ENCODE peak calls at places on chromosomes 12 and 14, in seven cellular contexts. X is NCI-H748 treated with DMSO at 0.1 percent for 48 hours; S is mesothelial cell of epicardium; Z is psoas muscle; M is left lung; B is activated CD4-positive, alpha-beta memory T cell treated with anti-CD3 and anti-CD28 coated beads for 36 hours; D is ascending aorta. Y is an unnamed sample.

GRCh38 chr12:6620137-6620884 is 13.1 kb upstream of the CHD4 start:
- DNase-seq in X (no peak), S (no peak), Z (peak; percentile 64), M (peak; percentile 56), B (peak; percentile 68), D (no peak), Y (peak; percentile 76)

GRCh38 chr14:86321151-86321550 is 791.2 kb downstream of the FLRT2 start:
- DNase-seq in X (peak; percentile 23), S (no peak), Z (no peak), M (no peak), B (no peak), D (no peak), Y (no peak)

GRCh38 chr12:44571031-44571550 is 305.0 kb downstream of the NELL2 start:
- DNase-seq in X (no peak), S (no peak), Z (no peak), M (no peak), B (no peak), D (no peak), Y (no peak)

GRCh38 chr14:51395361-51395849 is 155.4 kb downstream of the TMX1 start:
- DNase-seq in X (no peak), S (no peak), Z (peak; percentile 75), M (no peak), B (no peak), D (no peak), Y (no peak)

GRCh38 chr12:115404761-115405470 is 720.9 kb upstream of the TBX3 start:
- DNase-seq in X (no peak), S (no peak), Z (no peak), M (no peak), B (no peak), D (no peak), Y (no peak)

GRCh38 chr14:93173943-93174395 is 10.7 kb downstream of the MOAP1 start:
- DNase-seq in X (no peak), S (no peak), Z (no peak), M (peak; percentile 19), B (peak; percentile 43), D (peak; percentile 52), Y (no peak)

GRCh38 chr14:31125231-31125630 is 82.4 kb downstream of the HECTD1 start:
- DNase-seq in X (no peak), S (no peak), Z (no peak), M (no peak), B (no peak), D (no peak), Y (no peak)

GRCh38 chr12:3568695-3569094 is 77.7 kb downstream of the PRMT8 start:
- DNase-seq in X (no peak), S (no peak), Z (no peak), M (no peak), B (no peak), D (no peak), Y (no peak)

GRCh38 chr12:4025420-4026358 is 152.5 kb upstream of the PARP11 start:
- DNase-seq in X (no peak), S (no peak), Z (no peak), M (no peak), B (no peak), D (no peak), Y (no peak)

GRCh38 chr12:107129315-107129930 is 36.1 kb upstream of the CRY1 start:
- DNase-seq in X (no peak), S (no peak), Z (no peak), M (no peak), B (no peak), D (no peak), Y (no peak)

GRCh38 chr14:101950100-101950499 is 14.3 kb upstream of the DYNC1H1 start:
- DNase-seq in X (no peak), S (no peak), Z (no peak), M (no peak), B (no peak), D (no peak), Y (no peak)

GRCh38 chr12:79374543-79374942 is 316.2 kb downstream of the PAWR start:
- DNase-seq in X (no peak), S (no peak), Z (no peak), M (no peak), B (no peak), D (no peak), Y (no peak)

GRCh38 chr14:102966256-102966655 is 43.8 kb downstream of the AMN start:
- DNase-seq in X (no peak), S (no peak), Z (no peak), M (no peak), B (no peak), D (no peak), Y (no peak)

GRCh38 chr14:98182385-98183055 is 1089.5 kb downstream of the BCL11B start:
- DNase-seq in X (no peak), S (no peak), Z (no peak), M (no peak), B (peak; percentile 82), D (no peak), Y (no peak)

GRCh38 chr14:34971381-34971780 is 11.4 kb upstream of the SRP54 start:
- DNase-seq in X (no peak), S (no peak), Z (no peak), M (no peak), B (no peak), D (no peak), Y (no peak)

GRCh38 chr12:93290391-93290790 is 87.3 kb upstream of the NUDT4 start:
- DNase-seq in X (no peak), S (no peak), Z (no peak), M (no peak), B (no peak), D (no peak), Y (no peak)

GRCh38 chr12:123141615-123142517 is 9.0 kb downstream of the PITPNM2 start:
- DNase-seq in X (no peak), S (no peak), Z (no peak), M (peak; percentile 72), B (no peak), D (peak; percentile 84), Y (no peak)

GRCh38 chr12:7411343-7411742 is 32.6 kb downstream of the CD163L1 start:
- DNase-seq in X (no peak), S (no peak), Z (no peak), M (no peak), B (no peak), D (no peak), Y (no peak)

GRCh38 chr12:114430306-114430705 is 24.4 kb upstream of the TBX5 start:
- DNase-seq in X (no peak), S (no peak), Z (no peak), M (no peak), B (no peak), D (no peak), Y (no peak)

GRCh38 chr12:32476446-32476845 is 77.1 kb downstream of the FGD4 start:
- DNase-seq in X (no peak), S (no peak), Z (no peak), M (peak; percentile 44), B (no peak), D (no peak), Y (no peak)

GRCh38 chr12:116368196-116369194 is 91.0 kb upstream of the MED13L start:
- DNase-seq in X (no peak), S (no peak), Z (no peak), M (peak; percentile 70), B (no peak), D (no peak), Y (no peak)

GRCh38 chr12:1324900-1325299 is 269.5 kb downstream of the FBXL14 start:
- DNase-seq in X (no peak), S (no peak), Z (no peak), M (no peak), B (no peak), D (no peak), Y (no peak)

GRCh38 chr14:94342334-94342934 is 19.3 kb upstream of the SERPINA6 start:
- DNase-seq in X (peak; percentile 7), S (no peak), Z (peak; percentile 76), M (peak; percentile 89), B (peak; percentile 80), D (peak; percentile 89), Y (no peak)

GRCh38 chr12:99455350-99456037 is 192.1 kb upstream of the GARIN6 start:
- DNase-seq in X (no peak), S (no peak), Z (no peak), M (no peak), B (no peak), D (no peak), Y (no peak)

GRCh38 chr12:49684310-49684854 is 22.8 kb downstream of the FMNL3 start:
- DNase-seq in X (no peak), S (no peak), Z (no peak), M (no peak), B (no peak), D (no peak), Y (no peak)

GRCh38 chr12:104599985-104600712 is 143.4 kb downstream of the CHST11 start:
- DNase-seq in X (no peak), S (no peak), Z (no peak), M (no peak), B (no peak), D (no peak), Y (no peak)

GRCh38 chr12:93572712-93573551 is 457 bp downstream of the SOCS2 start:
- DNase-seq in X (peak; percentile 18), S (peak; percentile 35), Z (peak; percentile 67), M (peak; percentile 42), B (peak; percentile 45), D (no peak), Y (peak; percentile 41)

GRCh38 chr12:81610955-81611889 is 147.9 kb downstream of the PPFIA2 start:
- DNase-seq in X (peak; percentile 12), S (no peak), Z (no peak), M (no peak), B (no peak), D (no peak), Y (no peak)

GRCh38 chr14:90500665-90501370 is 104.0 kb downstream of the CALM1 start:
- DNase-seq in X (no peak), S (no peak), Z (peak; percentile 44), M (peak; percentile 23), B (no peak), D (no peak), Y (no peak)

GRCh38 chr12:131941987-131942341 is 7.8 kb upstream of the EP400 start:
- DNase-seq in X (no peak), S (no peak), Z (no peak), M (no peak), B (no peak), D (no peak), Y (no peak)

GRCh38 chr12:109721276-109721675 is 7.7 kb downstream of the FAM222A start:
- DNase-seq in X (no peak), S (no peak), Z (no peak), M (no peak), B (no peak), D (no peak), Y (no peak)

GRCh38 chr14:73879027-73879426 is 7.6 kb upstream of the ZNF410 start:
- DNase-seq in X (no peak), S (no peak), Z (no peak), M (no peak), B (no peak), D (no peak), Y (no peak)

Y was measured in GM13977.